ENCODE peak calls at places on chromosomes 16 and 17, in four cellular contexts. H is CD8-positive, alpha-beta T cell; E is RWPE1; I is BJ. A is an unnamed sample.

GRCh38 chr16:17359778-17360177 is 111.0 kb downstream of the XYLT1 start:
- DNase-seq in H (peak), E (no peak), I (no peak), A (no peak)

GRCh38 chr17:19447085-19447583 is 36.1 kb downstream of the RNF112 start:
- DNase-seq in H (peak), E (peak), I (no peak), A (peak)

GRCh38 chr17:8726951-8727555 is 17.6 kb downstream of the CCDC42 start:
- DNase-seq in H (no peak), E (no peak), I (no peak), A (no peak)

GRCh38 chr16:64736887-64737286 is 385.0 kb downstream of the CDH11 start:
- DNase-seq in H (no peak), E (no peak), I (no peak), A (no peak)

GRCh38 chr17:82495844-82496528 is 23.5 kb upstream of the FOXK2 start:
- DNase-seq in H (no peak), E (peak), I (no peak), A (no peak)

GRCh38 chr17:35879748-35880654 is at the start of gene CCL5:
- DNase-seq in H (peak), E (peak), I (no peak), A (no peak)

GRCh38 chr16:53482123-53482522 is 20.9 kb downstream of the AKTIP start:
- DNase-seq in H (no peak), E (no peak), I (no peak), A (no peak)

GRCh38 chr17:71237903-71238538 is 882.8 kb upstream of the SOX9 start:
- DNase-seq in H (no peak), E (peak), I (no peak), A (no peak)

GRCh38 chr17:7988750-7989178 is 13.7 kb upstream of the GUCY2D start:
- DNase-seq in H (no peak), E (peak), I (no peak), A (peak)

GRCh38 chr16:75116081-75116910 is at the start of gene LDHD:
- DNase-seq in H (no peak), E (peak), I (no peak), A (no peak)

GRCh38 chr16:66562409-66562808 is 3.8 kb upstream of the CMTM1 start:
- DNase-seq in H (no peak), E (no peak), I (no peak), A (no peak)

GRCh38 chr17:82396601-82397435 is 21.3 kb upstream of the HEXD start:
- DNase-seq in H (no peak), E (no peak), I (peak), A (no peak)

GRCh38 chr16:88355389-88356123 is 27.2 kb upstream of the ZNF469 start:
- DNase-seq in H (no peak), E (no peak), I (no peak), A (no peak)

GRCh38 chr17:81909966-81910839 is 996 bp downstream of the PCYT2 start:
- DNase-seq in H (no peak), E (no peak), I (no peak), A (no peak)

GRCh38 chr17:37527249-37527851 is 37.7 kb downstream of the DUSP14 start:
- DNase-seq in H (no peak), E (peak), I (no peak), A (no peak)

GRCh38 chr16:15972046-15972868 is 22.8 kb downstream of the ABCC1 start:
- DNase-seq in H (no peak), E (no peak), I (no peak), A (no peak)

GRCh38 chr17:73802314-73802713 is 158.1 kb upstream of the SDK2 start:
- DNase-seq in H (no peak), E (no peak), I (no peak), A (no peak)

GRCh38 chr16:54239441-54239840 is 47.1 kb downstream of the IRX3 start:
- DNase-seq in H (no peak), E (no peak), I (no peak), A (no peak)

GRCh38 chr17:83007504-83008475 is 71.6 kb upstream of the METRNL start:
- DNase-seq in H (no peak), E (no peak), I (no peak), A (no peak)

GRCh38 chr17:43583332-43583731 is 37.2 kb upstream of the ETV4 start:
- DNase-seq in H (no peak), E (no peak), I (no peak), A (no peak)

GRCh38 chr16:31201511-31202401 is 804 bp downstream of the PYCARD start:
- DNase-seq in H (peak), E (peak), I (no peak), A (no peak)

GRCh38 chr16:55678061-55678935 is 22.5 kb downstream of the SLC6A2 start:
- DNase-seq in H (no peak), E (no peak), I (no peak), A (no peak)

GRCh38 chr16:1539720-1540555 is 6.5 kb downstream of the TMEM204 start:
- DNase-seq in H (no peak), E (no peak), I (no peak), A (no peak)

GRCh38 chr17:5825717-5826330 is 241.5 kb upstream of the NLRP1 start:
- DNase-seq in H (no peak), E (no peak), I (no peak), A (no peak)

GRCh38 chr17:32161506-32162365 is 19.4 kb downstream of the RHOT1 start:
- DNase-seq in H (no peak), E (peak), I (peak), A (no peak)

GRCh38 chr16:57479422-57480126 is 6.7 kb downstream of the DOK4 start:
- DNase-seq in H (no peak), E (no peak), I (no peak), A (no peak)

GRCh38 chr17:64326030-64326419 is 63.0 kb upstream of the TEX2 start:
- DNase-seq in H (no peak), E (no peak), I (no peak), A (no peak)

GRCh38 chr16:29777576-29778360 is at the start of gene ZG16:
- DNase-seq in H (no peak), E (no peak), I (no peak), A (no peak)

GRCh38 chr16:68737046-68737729 is at the start of gene CDH1:
- DNase-seq in H (peak), E (peak), I (no peak), A (no peak)

GRCh38 chr16:1430759-1431496 is at the start of gene PERCC1:
- DNase-seq in H (no peak), E (no peak), I (no peak), A (no peak)

GRCh38 chr17:30550512-30551273 is 73.5 kb downstream of the GOSR1 start:
- DNase-seq in H (peak), E (peak), I (no peak), A (no peak)

GRCh38 chr16:28163699-28164584 is 47.8 kb downstream of the XPO6 start:
- DNase-seq in H (no peak), E (no peak), I (peak), A (no peak)

GRCh38 chr17:41775394-41776226 is 10.9 kb downstream of the JUP start:
- DNase-seq in H (no peak), E (no peak), I (no peak), A (peak)

DNA sequence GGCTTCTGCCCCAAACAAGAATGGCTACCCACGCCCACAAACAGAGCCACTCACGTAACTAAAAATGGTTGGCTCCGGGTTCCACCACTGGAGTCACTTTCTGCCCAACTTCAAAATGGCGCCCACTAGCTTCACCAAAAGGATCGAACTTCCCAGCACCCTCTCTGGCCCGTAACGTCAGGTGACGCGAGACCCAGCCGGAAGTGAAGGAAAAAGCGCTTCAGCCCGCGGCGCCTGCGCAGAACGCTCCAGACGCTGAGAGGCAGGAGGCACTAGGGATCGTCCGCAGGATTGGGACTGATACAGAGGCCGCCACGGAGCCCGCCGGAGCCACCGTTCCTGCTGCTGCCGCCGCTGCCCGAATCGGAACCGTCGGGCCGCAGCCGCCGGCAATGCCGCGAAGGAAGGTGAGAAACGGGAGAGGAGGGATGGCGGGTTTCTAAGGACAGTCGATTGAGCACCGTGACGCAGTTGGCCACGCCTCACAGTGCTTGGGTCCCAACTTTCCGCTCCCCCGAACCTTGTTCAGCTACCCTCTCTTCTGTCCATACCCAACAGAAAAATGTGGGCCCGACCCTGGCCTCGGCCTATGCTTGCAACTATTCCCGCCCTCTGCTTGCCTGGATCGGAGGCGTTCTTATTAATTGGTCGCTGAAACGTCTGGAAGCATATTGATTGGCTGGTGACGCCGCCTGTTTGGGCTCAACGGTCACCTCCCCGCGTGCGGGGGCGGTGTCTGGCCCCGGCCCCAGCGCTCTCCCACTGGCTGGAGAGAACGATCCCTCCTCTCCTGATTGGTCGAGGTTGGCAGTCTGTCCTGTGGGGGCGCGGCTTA is at the start of gene KAT7:
- DNase-seq in H (peak), E (peak), I (peak), A (peak)
- TF ChIP-seq CTCF in H (no peak), E (no peak), I (no peak), A (no peak)

GRCh38 chr17:2064980-2065785 is 10.3 kb downstream of the HIC1 start:
- DNase-seq in H (no peak), E (no peak), I (no peak), A (no peak)
- TF ChIP-seq CTCF in H (no peak), E (no peak), I (peak), A (peak)

DNA sequence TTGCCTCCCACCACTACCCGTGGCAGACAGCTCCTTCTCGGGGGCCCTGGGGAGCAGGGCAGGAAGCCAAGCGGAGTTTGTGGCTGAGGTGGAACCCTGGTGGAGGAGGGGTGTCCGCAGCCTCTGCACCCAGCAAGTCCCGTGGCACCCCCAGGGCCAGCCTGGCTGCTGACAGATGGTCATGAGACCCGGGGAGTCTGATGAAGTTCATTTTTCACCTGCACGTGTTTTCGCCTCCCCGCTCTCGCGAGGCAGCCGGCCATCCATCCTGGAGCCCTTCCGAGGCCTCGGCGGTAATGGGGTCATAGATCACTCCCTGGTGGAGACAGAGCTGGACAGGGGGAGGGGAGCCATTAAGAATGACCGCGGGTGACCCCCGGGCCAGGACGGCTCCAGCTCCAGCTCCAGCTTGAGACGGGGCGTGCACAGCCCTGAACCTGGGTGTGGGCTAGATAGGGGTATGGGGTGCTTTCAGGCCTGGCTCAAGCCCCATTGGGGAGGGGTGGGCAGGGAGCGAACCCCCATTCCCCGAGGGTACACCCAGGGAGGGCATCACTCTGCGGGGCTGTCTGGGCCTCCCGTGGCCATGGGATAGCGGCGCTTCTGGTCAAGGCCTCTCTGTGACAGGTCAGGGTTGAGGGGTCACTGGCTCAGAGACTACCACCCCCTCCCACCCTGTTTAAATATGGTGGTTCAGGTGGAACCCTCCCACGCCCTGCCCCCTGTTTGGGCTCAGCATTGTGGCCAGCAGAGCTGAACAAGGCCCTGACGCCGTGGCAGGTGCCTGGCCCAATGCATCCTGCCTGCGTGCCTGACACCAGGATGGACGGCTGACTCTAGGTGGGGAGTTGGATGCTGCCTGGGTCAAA is 227.4 kb upstream of the GSE1 start:
- DNase-seq in H (no peak), E (no peak), I (no peak), A (no peak)
- TF ChIP-seq CTCF in H (no peak), E (no peak), I (no peak), A (peak)

GRCh38 chr16:50475170-50475569 is 73.0 kb upstream of the NKD1 start:
- DNase-seq in H (no peak), E (no peak), I (no peak), A (no peak)
- TF ChIP-seq CTCF in H (no peak), E (no peak), I (no peak), A (no peak)

GRCh38 chr16:81798311-81799137 is 19.4 kb downstream of the PLCG2 start:
- DNase-seq in H (peak), E (no peak), I (no peak), A (no peak)
- TF ChIP-seq CTCF in H (no peak), E (no peak), I (no peak), A (no peak)

GRCh38 chr17:39244600-39245570 is 19.1 kb upstream of the STAC2 start:
- DNase-seq in H (peak), E (peak), I (no peak), A (peak)

GRCh38 chr17:39244016-39244599 is 18.4 kb upstream of the STAC2 start:
- DNase-seq in H (no peak), E (no peak), I (no peak), A (no peak)

GRCh38 chr17:39243155-39243554 is 17.4 kb upstream of the STAC2 start:
- DNase-seq in H (no peak), E (no peak), I (no peak), A (no peak)

GRCh38 chr17:39240631-39241030 is 14.9 kb upstream of the STAC2 start:
- DNase-seq in H (no peak), E (no peak), I (no peak), A (no peak)

GRCh38 chr17:39246274-39246673 is 20.5 kb upstream of the STAC2 start:
- DNase-seq in H (no peak), E (no peak), I (no peak), A (no peak)
- TF ChIP-seq CTCF in H (no peak), E (no peak), I (peak), A (peak)

DNA sequence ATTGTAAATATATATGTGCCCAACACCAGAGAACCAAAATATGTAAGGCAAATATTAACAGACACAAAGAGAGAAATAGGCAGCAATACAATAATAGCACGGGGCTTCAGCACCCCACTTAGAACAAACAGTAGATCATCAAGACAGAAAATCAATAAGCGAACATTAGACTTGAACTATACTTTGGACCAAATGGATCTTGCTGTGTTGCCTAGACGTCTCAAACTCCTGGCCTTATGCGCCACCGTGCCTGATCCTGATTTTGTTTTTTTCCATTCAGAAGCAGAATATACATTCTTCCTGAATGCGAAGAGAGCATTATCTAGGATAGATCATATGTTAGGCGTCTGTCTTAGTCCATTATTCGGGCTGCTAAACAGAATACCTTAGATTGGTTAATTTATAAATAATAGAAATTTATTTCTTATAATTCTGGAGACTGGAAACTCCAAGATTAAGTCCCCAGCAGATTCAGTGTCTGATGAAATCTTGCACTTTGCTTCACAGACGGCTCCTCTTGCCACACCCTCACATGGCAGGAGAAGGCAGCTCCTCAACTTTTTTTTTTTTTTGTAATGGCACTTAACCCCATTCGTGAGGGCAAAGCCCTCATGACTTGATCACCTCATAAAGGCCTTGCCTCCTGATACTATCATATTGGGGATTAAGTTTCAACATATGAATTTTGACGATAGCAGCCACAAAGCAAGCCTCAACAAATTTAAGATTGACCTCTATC is 42.0 kb upstream of the CDYL2 start:
- DNase-seq in H (no peak), E (no peak), I (no peak), A (no peak)
- TF ChIP-seq CTCF in H (no peak), E (no peak), I (no peak), A (no peak)

DNA sequence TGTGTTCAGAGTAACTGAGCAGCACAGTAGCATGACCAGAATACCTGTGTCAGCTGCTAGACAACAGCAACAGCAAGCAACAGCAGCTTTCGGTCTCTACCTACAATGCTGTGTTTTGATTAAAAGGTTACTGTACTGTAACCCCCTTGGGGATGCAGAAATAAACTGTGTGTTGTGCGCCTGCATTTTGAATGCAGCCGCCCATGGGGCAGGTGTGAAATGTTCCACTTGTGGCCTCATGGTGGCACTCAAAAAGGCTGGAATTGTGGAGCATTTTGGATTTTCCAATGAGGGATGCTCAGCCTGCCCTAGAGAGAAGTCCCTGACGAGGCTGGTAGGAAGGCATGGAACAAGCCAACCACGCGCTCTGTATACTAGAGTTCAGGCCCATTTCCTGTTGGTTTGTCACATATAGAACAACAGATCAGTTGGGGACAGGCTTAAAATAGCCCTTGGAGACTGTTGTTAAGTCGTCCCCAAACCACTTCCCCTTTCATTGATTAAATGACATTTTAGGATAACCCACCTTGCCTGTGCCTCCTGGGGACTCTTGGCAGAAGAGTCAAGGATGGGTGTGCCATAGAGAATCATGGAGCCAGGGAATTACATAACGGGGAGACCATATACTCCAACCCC is 27.1 kb downstream of the SCPEP1 start:
- DNase-seq in H (no peak), E (no peak), I (no peak), A (no peak)
- TF ChIP-seq CTCF in H (no peak), E (peak), I (no peak), A (peak)

GRCh38 chr17:48663134-48663924 is 37.2 kb upstream of the HOXB9 start:
- DNase-seq in H (no peak), E (no peak), I (no peak), A (no peak)
- TF ChIP-seq CTCF in H (no peak), E (no peak), I (peak), A (no peak)

GRCh38 chr17:78345172-78345571 is 14.7 kb downstream of the SOCS3 start:
- DNase-seq in H (no peak), E (no peak), I (no peak), A (no peak)

GRCh38 chr17:78348055-78348745 is 11.7 kb downstream of the SOCS3 start:
- DNase-seq in H (no peak), E (no peak), I (no peak), A (no peak)

GRCh38 chr17:78347453-78347852 is 12.4 kb downstream of the SOCS3 start:
- DNase-seq in H (no peak), E (no peak), I (no peak), A (no peak)

GRCh38 chr17:78345791-78346494 is 13.9 kb downstream of the SOCS3 start:
- DNase-seq in H (no peak), E (no peak), I (no peak), A (no peak)

DNA sequence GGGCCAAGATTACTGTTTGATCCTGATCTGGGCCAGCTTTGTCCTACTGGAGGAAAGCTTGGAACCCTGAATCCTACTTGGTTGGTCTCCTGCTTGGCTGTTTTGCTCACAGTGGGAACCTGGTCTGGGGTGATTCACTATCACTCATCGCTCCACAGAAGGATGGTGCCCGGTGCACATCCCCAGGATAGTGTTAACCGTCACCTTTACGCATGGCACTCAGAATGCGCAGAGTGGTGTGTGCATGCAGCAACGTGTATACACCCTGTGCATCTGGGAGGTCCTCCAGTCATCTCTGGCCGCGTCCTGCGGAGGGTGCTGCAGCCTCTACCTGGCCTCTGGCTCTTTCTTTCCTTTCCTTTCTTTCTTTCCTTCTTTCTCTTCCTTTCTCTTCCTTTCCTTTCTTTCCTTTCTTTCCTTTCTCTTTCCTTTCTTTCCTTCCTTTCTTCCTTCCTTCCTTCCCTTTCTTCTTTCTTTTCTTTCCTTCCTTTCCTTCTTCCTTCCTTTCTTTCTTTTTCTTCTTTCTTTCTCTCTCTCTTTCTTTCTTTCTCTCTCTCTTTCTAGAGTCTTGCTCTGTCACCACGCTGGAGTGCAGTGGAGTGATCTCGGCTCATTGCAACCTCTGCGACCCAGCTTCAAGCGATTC is 13.1 kb downstream of the SOCS3 start:
- DNase-seq in H (no peak), E (peak), I (no peak), A (no peak)
- TF ChIP-seq CTCF in H (no peak), E (no peak), I (no peak), A (no peak)

A was measured in neural crest cell.